ENCODE peak calls at places on chromosomes 2 and 18, in five cellular contexts. One of them, this sample, is unnamed. For H3K27me3, the result is how much of the 10 kb centered on the place peaks cover.

GRCh38 chr18:59556265-59556664 is 141.0 kb downstream of the CCBE1 start:
- DNase-seq in neural progenitor cell: no peak
- DNase-seq in transverse colon: no peak
- DNase-seq in body of pancreas: no peak
- DNase-seq in tibial artery: no peak
- DNase-seq in this sample: no peak

GRCh38 chr2:217650229-217650628 is 352.6 kb downstream of the TNS1 start:
- DNase-seq in neural progenitor cell: no peak
- DNase-seq in body of pancreas: no peak
- DNase-seq in tibial artery: no peak
- DNase-seq in transverse colon: no peak
- DNase-seq in this sample: peak

GRCh38 chr2:203659650-203660049 is 46.8 kb upstream of the CD28 start:
- DNase-seq in body of pancreas: no peak
- DNase-seq in neural progenitor cell: no peak
- DNase-seq in tibial artery: peak
- DNase-seq in transverse colon: peak
- DNase-seq in this sample: no peak

GRCh38 chr18:46622999-46623398 is 34.0 kb downstream of the LOXHD1 start:
- DNase-seq in body of pancreas: no peak
- DNase-seq in neural progenitor cell: no peak
- DNase-seq in tibial artery: no peak
- DNase-seq in transverse colon: no peak
- DNase-seq in this sample: no peak

GRCh38 chr2:29610569-29610968 is 310.8 kb downstream of the ALK start:
- DNase-seq in neural progenitor cell: no peak
- DNase-seq in transverse colon: no peak
- DNase-seq in tibial artery: no peak
- DNase-seq in body of pancreas: no peak
- DNase-seq in this sample: no peak

GRCh38 chr2:200258881-200259576 is 47.5 kb upstream of the SPATS2L start:
- DNase-seq in transverse colon: no peak
- DNase-seq in neural progenitor cell: no peak
- DNase-seq in body of pancreas: no peak
- DNase-seq in tibial artery: no peak
- DNase-seq in this sample: no peak

GRCh38 chr2:112691761-112692370 is 29.0 kb upstream of the NT5DC4 start:
- DNase-seq in tibial artery: no peak
- DNase-seq in neural progenitor cell: no peak
- DNase-seq in body of pancreas: no peak
- DNase-seq in transverse colon: no peak
- DNase-seq in this sample: no peak

GRCh38 chr18:66603941-66604627 is at the start of gene CDH19:
- DNase-seq in transverse colon: no peak
- DNase-seq in neural progenitor cell: no peak
- DNase-seq in tibial artery: no peak
- DNase-seq in body of pancreas: no peak
- DNase-seq in this sample: no peak

GRCh38 chr2:237471457-237472186 is 15.4 kb upstream of the MLPH start:
- DNase-seq in body of pancreas: peak
- DNase-seq in neural progenitor cell: peak
- DNase-seq in tibial artery: no peak
- DNase-seq in transverse colon: peak
- DNase-seq in this sample: peak

GRCh38 chr2:74105413-74105812 is 42.3 kb downstream of the BOLA3 start:
- DNase-seq in transverse colon: no peak
- DNase-seq in body of pancreas: no peak
- DNase-seq in neural progenitor cell: no peak
- DNase-seq in tibial artery: no peak
- DNase-seq in this sample: no peak

GRCh38 chr18:21191596-21192307 is 50.3 kb upstream of the GREB1L start:
- DNase-seq in transverse colon: peak
- DNase-seq in tibial artery: peak
- DNase-seq in body of pancreas: peak
- DNase-seq in neural progenitor cell: peak
- DNase-seq in this sample: peak

GRCh38 chr2:190953257-190953656 is 60.7 kb downstream of the STAT1 start:
- DNase-seq in tibial artery: no peak
- DNase-seq in transverse colon: no peak
- DNase-seq in body of pancreas: no peak
- DNase-seq in neural progenitor cell: no peak
- DNase-seq in this sample: no peak

GRCh38 chr18:26655614-26656400 is 107.5 kb upstream of the KCTD1 start:
- DNase-seq in tibial artery: peak
- DNase-seq in neural progenitor cell: peak
- DNase-seq in transverse colon: peak
- DNase-seq in body of pancreas: peak
- DNase-seq in this sample: peak

GRCh38 chr2:164178835-164179470 is 442.3 kb downstream of the GRB14 start:
- DNase-seq in transverse colon: no peak
- DNase-seq in tibial artery: no peak
- DNase-seq in body of pancreas: no peak
- DNase-seq in neural progenitor cell: no peak
- DNase-seq in this sample: no peak

GRCh38 chr2:236162804-236163482 is 5.2 kb downstream of the GBX2 start:
- DNase-seq in tibial artery: no peak
- DNase-seq in neural progenitor cell: peak
- DNase-seq in body of pancreas: no peak
- DNase-seq in transverse colon: no peak
- DNase-seq in this sample: peak

GRCh38 chr2:213551526-213551925 is 267.3 kb downstream of the SPAG16 start:
- DNase-seq in tibial artery: no peak
- DNase-seq in neural progenitor cell: no peak
- DNase-seq in body of pancreas: no peak
- DNase-seq in transverse colon: no peak
- DNase-seq in this sample: no peak

GRCh38 chr2:113894156-113894743 is 4.4 kb downstream of the ACTR3 start:
- DNase-seq in transverse colon: no peak
- DNase-seq in neural progenitor cell: no peak
- DNase-seq in tibial artery: no peak
- DNase-seq in body of pancreas: peak
- DNase-seq in this sample: no peak

GRCh38 chr2:61959381-61960293 is 54.2 kb downstream of the COMMD1 start:
- DNase-seq in transverse colon: peak
- DNase-seq in tibial artery: no peak
- DNase-seq in body of pancreas: no peak
- DNase-seq in neural progenitor cell: no peak
- DNase-seq in this sample: no peak

GRCh38 chr2:165839610-165840009 is 45.6 kb upstream of the GALNT3 start:
- DNase-seq in transverse colon: no peak
- DNase-seq in body of pancreas: no peak
- DNase-seq in tibial artery: no peak
- DNase-seq in neural progenitor cell: no peak
- DNase-seq in this sample: no peak

GRCh38 chr2:29459445-29460179 is 344.4 kb downstream of the CLIP4 start:
- DNase-seq in body of pancreas: no peak
- DNase-seq in transverse colon: no peak
- DNase-seq in neural progenitor cell: no peak
- DNase-seq in tibial artery: no peak
- DNase-seq in this sample: no peak

GRCh38 chr2:9178905-9179571 is 27.6 kb upstream of the ASAP2 start:
- DNase-seq in transverse colon: peak
- DNase-seq in tibial artery: peak
- DNase-seq in neural progenitor cell: no peak
- DNase-seq in body of pancreas: peak
- DNase-seq in this sample: no peak

DNA sequence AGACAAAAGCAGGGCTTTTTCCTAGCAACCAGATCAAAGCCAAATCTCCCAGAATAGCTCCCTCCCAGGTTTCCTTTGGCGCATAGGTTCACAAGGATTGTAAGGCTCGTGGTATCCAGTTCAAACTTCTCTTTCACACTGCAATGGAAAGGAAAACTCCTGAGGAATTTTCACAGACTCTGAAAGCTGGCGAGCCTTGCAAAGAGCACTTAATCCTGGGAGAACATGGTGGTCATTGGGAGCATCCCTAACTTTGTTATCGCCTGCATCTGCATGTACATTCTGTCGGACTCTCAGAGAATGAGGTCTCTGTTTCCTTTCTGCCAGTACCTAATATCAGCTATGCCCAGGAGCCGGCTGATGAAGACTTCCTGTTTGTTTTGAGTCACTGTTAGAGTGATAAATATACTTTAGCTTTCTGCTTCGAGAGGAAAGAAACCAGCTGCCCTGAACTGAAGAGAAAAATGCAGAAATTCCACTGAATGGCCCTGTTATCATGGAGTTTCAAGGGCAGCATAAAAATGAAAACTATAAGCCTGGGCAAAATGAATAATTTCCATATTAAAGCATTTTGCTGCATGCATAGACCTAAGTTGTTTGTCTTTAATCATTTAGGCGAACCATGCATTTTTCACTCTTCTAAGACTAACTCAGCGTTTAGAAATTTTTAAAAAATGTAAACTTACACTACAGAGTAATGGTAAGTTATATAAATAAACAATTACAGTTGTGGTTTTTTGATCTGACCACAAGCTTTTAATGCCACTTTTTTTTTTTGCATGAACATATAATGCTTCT is 76.4 kb upstream of the ZEB2 start:
- DNase-seq in neural progenitor cell: peak
- DNase-seq in transverse colon: no peak
- DNase-seq in tibial artery: no peak
- DNase-seq in body of pancreas: no peak
- DNase-seq in this sample: no peak
- H3K4me3 ChIP-seq in neural progenitor cell: no peak
- H3K4me3 ChIP-seq in transverse colon: no peak
- H3K4me3 ChIP-seq in tibial artery: no peak
- H3K4me3 ChIP-seq in body of pancreas: no peak
- H3K4me3 ChIP-seq in this sample: no peak

GRCh38 chr2:44954306-44954901 is 12.9 kb downstream of the SIX3 start:
- DNase-seq in tibial artery: no peak
- DNase-seq in body of pancreas: no peak
- DNase-seq in transverse colon: no peak
- DNase-seq in neural progenitor cell: no peak
- DNase-seq in this sample: peak
- H3K27me3 ChIP-seq in tibial artery: half or more
- H3K27me3 ChIP-seq in body of pancreas: under half
- H3K27me3 ChIP-seq in transverse colon: half or more
- H3K27me3 ChIP-seq in neural progenitor cell: half or more
- H3K27me3 ChIP-seq in this sample: half or more

GRCh38 chr2:108287169-108287568 is 1.5 kb upstream of the SULT1C2 start:
- DNase-seq in transverse colon: no peak
- DNase-seq in body of pancreas: no peak
- DNase-seq in neural progenitor cell: no peak
- DNase-seq in tibial artery: no peak
- DNase-seq in this sample: no peak
- H3K4me3 ChIP-seq in transverse colon: no peak
- H3K4me3 ChIP-seq in body of pancreas: no peak
- H3K4me3 ChIP-seq in neural progenitor cell: no peak
- H3K4me3 ChIP-seq in tibial artery: no peak
- H3K4me3 ChIP-seq in this sample: no peak

GRCh38 chr18:1014951-1015627 is 110.4 kb downstream of the ADCYAP1 start:
- DNase-seq in body of pancreas: no peak
- DNase-seq in neural progenitor cell: peak
- DNase-seq in transverse colon: no peak
- DNase-seq in tibial artery: no peak
- DNase-seq in this sample: no peak

GRCh38 chr18:1013951-1014350 is 109.3 kb downstream of the ADCYAP1 start:
- DNase-seq in transverse colon: no peak
- DNase-seq in tibial artery: no peak
- DNase-seq in body of pancreas: no peak
- DNase-seq in neural progenitor cell: no peak
- DNase-seq in this sample: no peak

GRCh38 chr18:1011342-1011741 is 106.7 kb downstream of the ADCYAP1 start:
- DNase-seq in transverse colon: no peak
- DNase-seq in tibial artery: no peak
- DNase-seq in body of pancreas: no peak
- DNase-seq in neural progenitor cell: no peak
- DNase-seq in this sample: no peak

GRCh38 chr18:1014496-1014895 is 109.8 kb downstream of the ADCYAP1 start:
- DNase-seq in neural progenitor cell: no peak
- DNase-seq in transverse colon: no peak
- DNase-seq in tibial artery: no peak
- DNase-seq in body of pancreas: no peak
- DNase-seq in this sample: no peak

DNA sequence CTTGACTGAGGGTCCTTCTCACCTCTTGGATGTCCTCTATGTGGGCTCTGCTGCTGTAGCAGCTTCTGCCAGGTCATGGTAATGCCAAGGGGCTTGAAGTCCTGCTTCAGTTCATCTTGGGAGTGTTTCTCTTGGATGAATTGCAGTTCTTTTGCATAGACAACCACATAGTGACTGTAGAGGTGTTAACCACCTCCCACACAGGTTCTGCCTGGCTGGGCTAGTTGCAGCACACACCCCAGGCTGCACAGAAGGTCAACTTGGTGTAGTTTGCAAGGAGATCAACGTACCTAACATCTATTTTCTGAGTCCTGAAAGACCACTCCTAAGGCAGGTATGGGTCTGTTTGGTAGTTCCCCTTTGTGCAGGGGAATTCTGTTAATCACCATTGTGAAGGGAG is 108.1 kb downstream of the ADCYAP1 start:
- DNase-seq in neural progenitor cell: no peak
- DNase-seq in transverse colon: no peak
- DNase-seq in body of pancreas: no peak
- DNase-seq in tibial artery: no peak
- DNase-seq in this sample: no peak
- H3K27me3 ChIP-seq in neural progenitor cell: under half
- H3K27me3 ChIP-seq in transverse colon: under half
- H3K27me3 ChIP-seq in body of pancreas: under half
- H3K27me3 ChIP-seq in tibial artery: under half
- H3K27me3 ChIP-seq in this sample: under half

DNA sequence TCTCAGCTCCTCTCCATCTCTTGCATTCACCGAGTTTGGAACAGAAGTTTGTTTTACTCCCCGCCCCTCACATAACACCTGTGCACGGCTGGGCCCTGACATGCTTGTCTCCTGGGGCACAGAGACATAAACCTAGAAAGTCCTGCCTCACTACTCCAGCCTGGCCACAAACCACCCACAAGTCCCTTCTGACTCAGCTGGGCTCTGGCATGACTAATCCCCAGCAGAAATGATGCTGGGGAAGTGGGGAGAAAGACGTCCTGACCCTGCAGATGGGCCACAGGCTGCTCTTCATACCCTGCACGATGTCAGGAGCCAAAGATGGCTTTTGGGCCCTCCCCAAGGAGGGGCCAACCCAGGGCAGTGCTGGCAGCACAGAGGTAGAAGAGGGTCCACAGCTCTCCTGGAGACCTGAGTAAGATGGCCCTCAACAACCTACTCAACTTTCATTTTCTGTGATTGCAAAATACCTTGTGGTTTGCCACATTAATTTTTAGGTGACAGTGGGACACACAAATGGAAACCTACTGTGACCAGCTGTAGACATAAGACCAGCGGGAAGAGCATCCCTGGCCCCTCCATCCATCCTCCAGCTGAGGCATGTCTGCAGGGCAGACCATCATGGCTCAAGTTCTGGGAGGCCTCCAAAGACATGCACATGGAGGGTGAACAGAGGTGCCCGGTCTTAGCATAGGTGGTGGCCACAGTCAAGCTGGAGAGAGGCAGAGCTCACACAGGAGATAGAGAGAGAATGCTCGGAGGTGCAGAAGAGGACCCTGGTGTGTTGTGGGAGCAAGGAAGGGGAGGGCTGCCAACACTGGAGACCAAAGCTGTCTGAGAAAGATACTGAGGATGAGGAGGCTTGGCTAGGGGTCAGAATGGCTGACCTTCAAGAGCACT is 40.0 kb downstream of the DNMT3A start:
- DNase-seq in body of pancreas: no peak
- DNase-seq in tibial artery: no peak
- DNase-seq in neural progenitor cell: no peak
- DNase-seq in transverse colon: peak
- DNase-seq in this sample: no peak
- H3K4me3 ChIP-seq in body of pancreas: no peak
- H3K4me3 ChIP-seq in tibial artery: no peak
- H3K4me3 ChIP-seq in neural progenitor cell: no peak
- H3K4me3 ChIP-seq in transverse colon: no peak
- H3K4me3 ChIP-seq in this sample: no peak